ENCODE peak calls at places on chromosomes 5 and 9, in five cellular contexts. T is activated gamma-delta T cell treated with anti-CD3 and anti-CD28 coated beads, Interleukin-2, amount 50 U/mL, for 16 hours; W is DND-41; P is mesenteric fat pad; G is EH. L is an unnamed sample.
A peak's percentile ranks its signal among the peaks of the same experiment; 100 is the strongest.

GRCh38 chr9:70478963-70479641 is 64.6 kb upstream of the KLF9 start:
- DNase-seq in T (no peak), W (no peak), P (no peak), G (peak; percentile 48), L (no peak)

GRCh38 chr5:55597014-55597981 is 62.5 kb upstream of the PLPP1 start:
- DNase-seq in T (no peak), W (no peak), P (no peak), G (peak; percentile 93), L (no peak)

GRCh38 chr9:93591706-93592388 is 15.5 kb downstream of the PHF2 start:
- DNase-seq in T (no peak), W (peak; percentile 1), P (peak; percentile 60), G (no peak), L (no peak)

GRCh38 chr5:149851211-149851610 is 93.4 kb downstream of the PDE6A start:
- DNase-seq in T (no peak), W (no peak), P (no peak), G (no peak), L (no peak)

GRCh38 chr5:54590824-54591223 is 73.3 kb downstream of the SNX18 start:
- DNase-seq in T (no peak), W (no peak), P (no peak), G (no peak), L (no peak)

GRCh38 chr9:111926421-111926875 is 29.8 kb downstream of the UGCG start:
- DNase-seq in T (peak; percentile 20), W (peak; percentile 85), P (no peak), G (peak; percentile 85), L (no peak)

GRCh38 chr9:36486454-36486932 is 86.2 kb upstream of the MELK start:
- DNase-seq in T (no peak), W (no peak), P (no peak), G (peak; percentile 36), L (no peak)

GRCh38 chr5:73437126-73438047 is 11.2 kb downstream of the FOXD1 start:
- DNase-seq in T (no peak), W (no peak), P (no peak), G (peak; percentile 68), L (peak; percentile 68)

GRCh38 chr5:10995891-10996290 is 234.9 kb upstream of the DAP start:
- DNase-seq in T (no peak), W (no peak), P (no peak), G (no peak), L (no peak)

GRCh38 chr5:142548739-142549275 is 137.1 kb downstream of the FGF1 start:
- DNase-seq in T (no peak), W (peak; percentile 66), P (no peak), G (peak; percentile 95), L (peak; percentile 63)

GRCh38 chr9:134418986-134419683 is 92.9 kb downstream of the RXRA start:
- DNase-seq in T (no peak), W (no peak), P (no peak), G (no peak), L (no peak)

GRCh38 chr9:127418037-127418471 is 6.1 kb upstream of the ZNF79 start:
- DNase-seq in T (no peak), W (peak; percentile 50), P (no peak), G (no peak), L (peak; percentile 79)

GRCh38 chr5:138986186-138986775 is 111.1 kb upstream of the LRRTM2 start:
- DNase-seq in T (no peak), W (no peak), P (no peak), G (no peak), L (no peak)

GRCh38 chr5:18487928-18488480 is 853.7 kb downstream of the TAF11L14 start:
- DNase-seq in T (no peak), W (no peak), P (no peak), G (no peak), L (no peak)

GRCh38 chr9:38346811-38347735 is 45.4 kb upstream of the ALDH1B1 start:
- DNase-seq in T (no peak), W (no peak), P (peak; percentile 75), G (no peak), L (no peak)

GRCh38 chr9:122186301-122186700 is 26.6 kb downstream of the MORN5 start:
- DNase-seq in T (no peak), W (no peak), P (no peak), G (no peak), L (no peak)

GRCh38 chr9:104075801-104076753 is 18.0 kb upstream of the SMC2 start:
- DNase-seq in T (no peak), W (no peak), P (no peak), G (peak; percentile 83), L (no peak)

GRCh38 chr9:7211657-7212056 is 453.9 kb downstream of the KDM4C start:
- DNase-seq in T (no peak), W (no peak), P (no peak), G (no peak), L (no peak)

GRCh38 chr9:38309324-38310195 is 82.9 kb upstream of the ALDH1B1 start:
- DNase-seq in T (no peak), W (no peak), P (no peak), G (peak; percentile 50), L (no peak)

GRCh38 chr5:174573210-174574014 is 151.0 kb upstream of the MSX2 start:
- DNase-seq in T (no peak), W (no peak), P (no peak), G (no peak), L (no peak)

GRCh38 chr5:135026645-135027317 is 7.2 kb downstream of the PITX1 start:
- DNase-seq in T (no peak), W (no peak), P (no peak), G (no peak), L (no peak)

GRCh38 chr9:16796304-16796825 is 74.1 kb downstream of the BNC2 start:
- DNase-seq in T (no peak), W (no peak), P (no peak), G (no peak), L (no peak)

GRCh38 chr5:97009212-97009898 is 73.5 kb downstream of the LNPEP start:
- DNase-seq in T (no peak), W (no peak), P (no peak), G (peak; percentile 9), L (no peak)

GRCh38 chr9:116365056-116365471 is 211.5 kb downstream of the PAPPA start:
- DNase-seq in T (no peak), W (no peak), P (no peak), G (peak; percentile 82), L (peak; percentile 95)

GRCh38 chr5:174157048-174157447 is 111.5 kb downstream of the NSG2 start:
- DNase-seq in T (no peak), W (no peak), P (no peak), G (no peak), L (no peak)

GRCh38 chr9:8389531-8389930 is 590.0 kb upstream of the DMAC1 start:
- DNase-seq in T (no peak), W (no peak), P (no peak), G (no peak), L (no peak)

GRCh38 chr9:75548871-75549270 is 341.6 kb upstream of the PCSK5 start:
- DNase-seq in T (no peak), W (no peak), P (no peak), G (no peak), L (no peak)

GRCh38 chr9:125203259-125203658 is 2.9 kb downstream of the RABEPK start:
- DNase-seq in T (no peak), W (no peak), P (no peak), G (peak; percentile 5), L (peak; percentile 23)

GRCh38 chr9:100375677-100376076 is 22.9 kb upstream of the TEX10 start:
- DNase-seq in T (no peak), W (no peak), P (no peak), G (no peak), L (no peak)

GRCh38 chr9:77563205-77563604 is 84.9 kb downstream of the GNA14 start:
- DNase-seq in T (no peak), W (no peak), P (no peak), G (no peak), L (no peak)

GRCh38 chr5:17000296-17000939 is 64.3 kb upstream of the MYO10 start:
- DNase-seq in T (no peak), W (no peak), P (no peak), G (peak; percentile 98), L (peak; percentile 54)

GRCh38 chr9:94086468-94086867 is 2.2 kb downstream of the PTPDC1 start:
- DNase-seq in T (no peak), W (no peak), P (no peak), G (peak; percentile 78), L (no peak)

GRCh38 chr5:132225165-132226032 is 2.3 kb downstream of the P4HA2 start:
- DNase-seq in T (no peak), W (peak; percentile 24), P (peak; percentile 89), G (peak; percentile 95), L (no peak)

GRCh38 chr5:160390787-160391696 is 8.8 kb downstream of the FAM200C start:
- DNase-seq in T (no peak), W (no peak), P (no peak), G (peak; percentile 43), L (no peak)